ENCODE peak calls at places on chromosomes 6 and 20, in six cellular contexts. W is IMR-90, C is gastrocnemius medialis, O is thyroid gland, I is HepG2, D is stomach. L is an unnamed sample. For H3K9me3 and H3K4me1, the result is how much of the 10 kb centered on the place peaks cover.

GRCh38 chr20:10591956-10592521 is 81.8 kb downstream of the JAG1 start:
- DNase-seq in W (peak), C (no peak), O (no peak), I (no peak), D (no peak), L (no peak)

GRCh38 chr20:53888510-53888909 is 181.9 kb downstream of the BCAS1 start:
- DNase-seq in W (no peak), C (no peak), O (no peak), I (no peak), D (no peak), L (no peak)

GRCh38 chr6:68086199-68086598 is 548.9 kb upstream of the ADGRB3 start:
- DNase-seq in W (no peak), C (no peak), O (no peak), I (no peak), D (no peak), L (no peak)

GRCh38 chr6:42338573-42339218 is 113.0 kb downstream of the TRERF1 start:
- DNase-seq in W (peak), C (no peak), O (no peak), I (no peak), D (no peak), L (no peak)

GRCh38 chr20:51532577-51533191 is 9.8 kb downstream of the NFATC2 start:
- DNase-seq in W (peak), C (peak), O (no peak), I (no peak), D (no peak), L (peak)

GRCh38 chr6:133892444-133893323 is 3.8 kb downstream of the TCF21 start:
- DNase-seq in W (peak), C (no peak), O (no peak), I (no peak), D (no peak), L (no peak)

GRCh38 chr6:21808045-21808470 is 214.5 kb downstream of the SOX4 start:
- DNase-seq in W (peak), C (no peak), O (no peak), I (no peak), D (no peak), L (peak)

GRCh38 chr20:50711113-50711825 is 19.9 kb upstream of the RIPOR3 start:
- DNase-seq in W (no peak), C (no peak), O (no peak), I (no peak), D (no peak), L (no peak)

GRCh38 chr6:153989989-153990388 is 49.1 kb upstream of the OPRM1 start:
- DNase-seq in W (no peak), C (no peak), O (no peak), I (peak), D (no peak), L (no peak)

GRCh38 chr6:13305256-13305650 is 23.1 kb downstream of the TBC1D7 start:
- DNase-seq in W (no peak), C (no peak), O (no peak), I (no peak), D (no peak), L (no peak)

GRCh38 chr6:89438248-89438647 is 5.3 kb downstream of the ANKRD6 start:
- DNase-seq in W (no peak), C (no peak), O (no peak), I (no peak), D (no peak), L (no peak)

GRCh38 chr20:50663095-50663821 is 28.1 kb downstream of the RIPOR3 start:
- DNase-seq in W (no peak), C (no peak), O (peak), I (peak), D (peak), L (peak)

GRCh38 chr20:10537850-10538480 is 102.9 kb downstream of the SLX4IP start:
- DNase-seq in W (peak), C (no peak), O (no peak), I (no peak), D (no peak), L (no peak)

GRCh38 chr6:134480593-134480992 is 162.7 kb upstream of the SGK1 start:
- DNase-seq in W (peak), C (peak), O (no peak), I (no peak), D (peak), L (no peak)

GRCh38 chr20:63656451-63656850 is 1.7 kb upstream of the RTEL1 start:
- DNase-seq in W (peak), C (no peak), O (no peak), I (no peak), D (no peak), L (no peak)

GRCh38 chr20:60953311-60953710 is 298.8 kb upstream of the CDH4 start:
- DNase-seq in W (no peak), C (no peak), O (no peak), I (no peak), D (no peak), L (no peak)

GRCh38 chr20:62900692-62901584 is 25.4 kb downstream of the DIDO1 start:
- DNase-seq in W (no peak), C (no peak), O (peak), I (peak), D (peak), L (no peak)

GRCh38 chr6:118933855-118934460 is 1.0 kb downstream of the MCM9 start:
- DNase-seq in W (no peak), C (no peak), O (no peak), I (no peak), D (no peak), L (no peak)

GRCh38 chr6:147779624-147780023 is 271.1 kb downstream of the SAMD5 start:
- DNase-seq in W (no peak), C (no peak), O (no peak), I (no peak), D (no peak), L (no peak)

GRCh38 chr6:11759995-11760394 is 18.6 kb downstream of the ADTRP start:
- DNase-seq in W (no peak), C (no peak), O (no peak), I (no peak), D (no peak), L (no peak)

GRCh38 chr6:27650620-27651370 is 177.9 kb upstream of the ZNF184 start:
- DNase-seq in W (peak), C (no peak), O (peak), I (peak), D (no peak), L (no peak)

GRCh38 chr6:155274533-155274932 is 10.7 kb downstream of the CLDN20 start:
- DNase-seq in W (peak), C (no peak), O (no peak), I (no peak), D (no peak), L (no peak)

GRCh38 chr6:167407239-167408064 is 82.6 kb downstream of the TTLL2 start:
- DNase-seq in W (no peak), C (no peak), O (no peak), I (peak), D (no peak), L (no peak)

GRCh38 chr6:36441307-36441894 is 1.3 kb downstream of the PXT1 start:
- DNase-seq in W (peak), C (peak), O (peak), I (peak), D (peak), L (peak)
- TF ChIP-seq POLR2A in W (peak), C (peak), O (no peak), I (peak), D (peak), L (no peak)

DNA sequence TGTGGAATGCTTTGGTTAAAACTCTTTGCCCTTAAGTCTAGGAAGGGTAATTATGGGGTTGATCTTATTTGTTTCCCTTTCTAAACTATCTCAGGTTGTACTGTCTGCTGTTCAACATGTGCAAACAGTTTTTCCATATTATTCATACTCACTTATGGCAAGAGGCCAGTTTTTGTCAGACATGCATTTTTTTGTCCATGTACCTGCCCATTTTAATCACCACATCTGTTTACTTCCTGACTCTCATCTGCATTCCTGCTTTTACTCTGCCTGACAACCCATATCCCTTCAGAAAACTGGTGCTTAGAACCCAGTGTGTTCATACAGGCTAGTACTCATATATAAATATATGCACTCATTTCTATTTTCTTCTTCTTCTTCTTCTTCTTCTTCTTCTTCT is 80.3 kb downstream of the LPA start:
- DNase-seq in W (no peak), C (no peak), O (no peak), I (no peak), D (no peak), L (no peak)
- H3K9me3 ChIP-seq in W (under half), C (under half), O (under half), I (under half), D (under half), L (under half)

DNA sequence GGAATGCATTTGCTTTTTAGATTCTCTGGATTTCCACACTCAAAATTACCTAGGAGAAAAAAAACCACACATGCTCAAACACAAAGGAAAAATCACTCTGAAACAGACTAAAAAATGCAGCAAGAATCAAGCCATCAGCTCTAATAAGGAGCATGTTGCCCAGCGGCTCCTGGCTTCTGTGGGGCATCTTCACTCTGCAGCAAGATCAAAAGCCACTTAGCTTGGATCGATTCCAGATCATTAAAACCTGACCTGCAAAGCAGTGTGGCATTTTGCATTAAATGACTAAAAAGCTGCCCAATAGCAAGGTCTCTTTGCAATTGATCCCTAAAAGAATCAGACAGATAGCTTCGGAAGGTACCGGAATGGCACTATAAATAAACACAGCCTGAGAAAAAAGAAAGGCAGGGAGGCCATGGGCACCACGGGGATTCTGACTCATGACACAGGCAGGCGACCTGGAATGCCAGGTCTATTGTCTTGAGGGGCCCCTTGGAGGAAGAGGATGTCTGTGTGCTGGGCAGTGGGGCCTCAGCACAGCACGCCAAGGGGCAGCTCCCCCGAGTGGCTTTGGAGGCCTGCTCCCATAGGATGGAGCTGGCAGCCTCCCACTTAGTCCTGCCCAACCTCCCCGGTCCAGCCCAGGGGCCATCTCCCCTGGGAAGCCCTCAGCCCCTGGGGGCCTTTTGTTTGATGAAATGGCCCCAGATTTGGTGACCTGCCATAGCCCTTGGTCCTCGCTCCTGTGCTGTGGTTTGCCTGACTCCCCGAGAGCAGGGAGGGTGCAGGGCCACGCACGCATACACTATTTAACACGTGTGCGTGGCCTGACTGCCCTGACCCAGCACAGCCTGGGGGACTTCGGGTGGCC is 7.6 kb downstream of the LEMD2 start:
- DNase-seq in W (no peak), C (no peak), O (no peak), I (no peak), D (no peak), L (no peak)
- H3K4me1 ChIP-seq in W (under half), C (under half), O (under half), I (under half), D (under half), L (under half)

GRCh38 chr6:99424761-99425646 is at the start of gene PNISR:
- DNase-seq in W (peak), C (peak), O (peak), I (peak), D (peak), L (peak)
- TF ChIP-seq POLR2A in W (peak), C (peak), O (no peak), I (peak), D (no peak), L (no peak)

GRCh38 chr6:106381223-106381622 is 20.7 kb downstream of the CRYBG1 start:
- DNase-seq in W (no peak), C (no peak), O (no peak), I (no peak), D (no peak), L (no peak)
- H3K9me3 ChIP-seq in W (under half), C (under half), O (under half), I (under half), D (under half), L (under half)

DNA sequence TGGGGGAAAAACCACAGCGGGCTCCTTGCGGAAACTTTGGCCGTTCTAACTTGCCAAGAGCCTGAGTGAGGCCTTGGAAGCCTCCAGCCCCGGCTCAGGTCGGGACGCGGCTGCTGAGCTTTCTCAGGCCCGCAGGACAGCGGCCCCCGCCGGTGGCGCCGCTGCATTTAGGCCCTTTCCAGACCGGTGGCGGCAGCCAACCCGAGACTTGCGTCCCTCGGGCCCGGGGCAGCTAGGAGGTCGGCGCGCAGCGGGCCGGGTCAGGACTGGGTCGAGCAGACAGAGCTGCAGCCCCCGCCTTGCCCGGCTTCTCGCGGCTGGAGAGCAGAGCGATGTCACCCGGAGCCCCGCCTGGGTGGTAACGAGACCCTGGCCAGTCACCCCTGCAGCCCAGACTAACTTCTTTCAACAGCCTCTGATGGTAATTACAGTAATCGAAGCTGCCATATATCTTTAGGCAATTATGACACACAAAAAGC is 2.7 kb downstream of the NR2E1 start:
- DNase-seq in W (no peak), C (no peak), O (peak), I (peak), D (peak), L (peak)
- H3K4me1 ChIP-seq in W (under half), C (under half), O (under half), I (under half), D (half or more), L (under half)

GRCh38 chr6:149717588-149718458 is at the start of gene LATS1:
- DNase-seq in W (peak), C (peak), O (peak), I (peak), D (peak), L (peak)
- TF ChIP-seq POLR2A in W (peak), C (peak), O (peak), I (peak), D (peak), L (no peak)

L was measured in testis.